ENCODE peak calls at places on chromosomes 13 and 19, in five cellular contexts. J is right atrium auricular region; E is CD4-positive, alpha-beta T cell; A is right cardiac atrium; M is RWPE1. B is an unnamed sample.

GRCh38 chr13:107883561-107884175 is 331.7 kb downstream of the LIG4 start:
- DNase-seq in M (no peak), J (no peak), E (no peak), A (no peak), B (no peak)

GRCh38 chr19:3857449-3858003 is 11.3 kb downstream of the ZFR2 start:
- DNase-seq in M (no peak), J (no peak), A (no peak), E (no peak), B (no peak)

GRCh38 chr19:6056801-6057650 is 53.3 kb downstream of the RFX2 start:
- DNase-seq in E (peak), J (peak), M (peak), A (peak), B (peak)

GRCh38 chr19:4977299-4978174 is 8.6 kb downstream of the KDM4B start:
- DNase-seq in J (no peak), M (peak), A (peak), E (no peak), B (no peak)

GRCh38 chr13:60351326-60351725 is 45.7 kb upstream of the TDRD3 start:
- DNase-seq in M (no peak), E (no peak), A (no peak), J (no peak), B (no peak)

GRCh38 chr13:24680258-24680920 is at the start of gene ATP12A:
- DNase-seq in E (peak), J (no peak), M (peak), A (peak), B (no peak)

GRCh38 chr19:47230122-47230920 is 678 bp downstream of the BBC3 start:
- DNase-seq in A (peak), J (no peak), E (peak), M (peak), B (no peak)

GRCh38 chr19:48444129-48444932 is 1.5 kb upstream of the GRWD1 start:
- DNase-seq in A (peak), J (no peak), E (no peak), M (no peak), B (no peak)

GRCh38 chr13:33213024-33213795 is 72.3 kb downstream of the STARD13 start:
- DNase-seq in J (no peak), E (no peak), M (peak), A (no peak), B (no peak)

GRCh38 chr19:2797280-2797679 is 12.0 kb downstream of the THOP1 start:
- DNase-seq in J (peak), A (peak), M (no peak), E (no peak), B (no peak)

GRCh38 chr13:112867301-112867711 is 101.7 kb upstream of the MCF2L start:
- DNase-seq in M (no peak), J (no peak), A (no peak), E (no peak), B (no peak)

GRCh38 chr13:70723732-70724131 is 615.5 kb upstream of the KLHL1 start:
- DNase-seq in E (no peak), J (no peak), A (no peak), M (no peak), B (no peak)

GRCh38 chr19:38389957-38390924 is 1.7 kb downstream of the SPRED3 start:
- DNase-seq in J (no peak), A (peak), E (no peak), M (no peak), B (no peak)

GRCh38 chr19:38386968-38387549 is 775 bp downstream of the GGN start:
- DNase-seq in M (no peak), A (peak), J (no peak), E (no peak), B (no peak)

GRCh38 chr19:38389101-38389925 is 816 bp downstream of the SPRED3 start:
- DNase-seq in E (no peak), A (peak), M (peak), J (no peak), B (no peak)

GRCh38 chr19:38387550-38388309 is at the start of gene GGN:
- DNase-seq in E (peak), J (peak), M (peak), A (peak), B (peak)

DNA sequence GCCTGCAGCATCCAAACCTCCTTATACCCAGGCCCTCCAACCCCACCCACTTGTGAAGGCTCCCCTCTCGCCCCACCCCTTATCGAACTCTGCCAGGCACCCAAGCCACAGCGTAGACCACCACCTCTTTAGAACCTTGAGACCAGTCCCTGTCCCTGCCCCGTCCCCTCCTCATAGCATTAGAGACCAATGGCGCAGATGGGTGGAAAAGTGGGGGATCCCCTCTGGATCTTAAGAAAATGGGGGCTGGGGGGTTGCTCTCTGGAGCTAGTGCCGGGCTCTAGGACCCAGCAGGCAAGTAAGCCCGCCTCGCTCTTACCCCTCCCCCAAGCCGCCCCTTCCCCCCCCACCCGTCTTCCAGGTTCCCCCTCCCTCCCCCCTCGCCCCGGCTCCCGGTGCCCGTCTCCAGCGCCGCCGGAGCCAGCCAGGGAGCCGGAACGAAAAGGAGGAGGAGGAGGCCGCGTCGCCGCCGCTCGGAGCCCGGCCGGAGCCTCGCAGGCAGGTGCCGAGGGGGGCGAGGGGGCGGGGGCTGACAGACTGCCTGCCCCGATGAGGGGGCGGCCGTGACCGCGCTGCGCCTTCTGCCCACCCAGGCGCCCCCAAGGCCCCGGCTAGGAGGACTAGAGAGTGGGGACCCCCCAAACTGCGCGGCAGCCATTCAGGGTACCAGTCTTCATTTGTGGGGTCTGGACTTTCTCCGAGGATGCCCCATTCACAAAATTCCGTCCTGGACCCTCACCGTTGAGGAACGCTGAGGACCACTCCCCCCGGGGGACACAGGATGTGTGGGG is at the start of gene SPRED3:
- DNase-seq in E (no peak), A (peak), J (no peak), M (peak), B (peak)
- H3K27ac ChIP-seq in E (no peak), A (no peak), J (peak), M (peak), B (peak)

GRCh38 chr13:48043789-48044503 is 6.4 kb downstream of the NUDT15 start:
- DNase-seq in M (no peak), A (no peak), J (no peak), E (no peak), B (no peak)

GRCh38 chr13:48042889-48043288 is 5.4 kb downstream of the NUDT15 start:
- DNase-seq in E (no peak), M (no peak), A (no peak), J (no peak), B (no peak)

GRCh38 chr13:48037346-48038173 is at the start of gene NUDT15:
- DNase-seq in A (peak), M (peak), E (peak), J (peak), B (peak)

GRCh38 chr13:48040059-48040458 is 2.5 kb downstream of the NUDT15 start:
- DNase-seq in M (no peak), A (no peak), J (no peak), E (no peak), B (no peak)

DNA sequence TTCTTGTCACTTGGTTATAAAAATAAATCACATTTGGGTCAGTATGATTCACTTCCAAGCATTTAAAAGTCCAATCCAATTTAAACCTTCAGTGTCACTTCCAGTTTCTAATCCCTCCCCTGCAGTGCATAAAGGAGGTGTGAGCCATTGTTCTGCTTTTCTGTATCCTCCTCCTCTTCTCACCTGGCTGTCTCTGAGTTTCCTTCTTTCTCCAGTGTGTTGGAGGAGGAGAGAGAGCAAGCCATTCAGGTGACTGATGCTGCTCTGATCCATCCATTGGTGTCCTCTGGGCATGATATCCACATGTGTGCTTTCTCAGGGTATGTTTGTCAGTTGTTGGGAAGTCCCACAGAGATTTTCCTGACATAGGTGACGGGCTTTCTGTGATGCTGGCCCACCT is 1.2 kb downstream of the NUDT15 start:
- DNase-seq in J (no peak), M (peak), A (no peak), E (no peak), B (no peak)
- H3K27ac ChIP-seq in J (peak), M (no peak), A (peak), E (peak), B (peak)

GRCh38 chr19:52922841-52923781 is at the start of gene ZNF888:
- DNase-seq in A (peak), J (peak), E (peak), M (peak), B (no peak)
- H3K27ac ChIP-seq in A (peak), J (peak), E (no peak), M (peak), B (no peak)

DNA sequence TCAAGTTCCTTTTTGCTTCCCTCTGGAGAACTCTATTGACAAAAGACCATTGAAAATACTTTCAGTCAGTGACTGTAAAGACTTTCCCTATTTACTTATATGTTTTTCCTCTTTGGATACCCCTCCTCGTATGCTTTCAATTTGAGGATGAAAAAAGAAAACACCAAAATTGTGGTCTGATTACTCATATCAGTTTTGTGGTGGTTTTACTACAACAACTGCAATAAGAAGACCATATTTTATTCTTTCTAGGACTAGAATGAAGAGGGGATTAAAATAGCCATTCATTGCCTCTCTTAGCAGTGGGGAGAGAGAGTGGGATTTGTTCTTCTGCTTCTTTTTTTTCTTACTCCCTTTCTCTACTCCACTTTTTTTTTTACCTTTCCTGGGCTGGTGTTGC is 113.1 kb downstream of the ESD start:
- DNase-seq in E (no peak), A (no peak), M (no peak), J (no peak), B (no peak)
- H3K27ac ChIP-seq in E (no peak), A (no peak), M (no peak), J (no peak), B (no peak)

GRCh38 chr13:40341501-40341900 is 324.9 kb downstream of the FOXO1 start:
- DNase-seq in E (no peak), J (no peak), M (no peak), A (no peak), B (no peak)
- H3K27ac ChIP-seq in E (no peak), J (no peak), M (no peak), A (no peak), B (no peak)

GRCh38 chr13:109336730-109337129 is 449.7 kb downstream of the IRS2 start:
- DNase-seq in J (no peak), M (peak), E (no peak), A (no peak), B (no peak)
- H3K27ac ChIP-seq in J (peak), M (no peak), E (no peak), A (no peak), B (no peak)

GRCh38 chr13:110333837-110334236 is 26.8 kb downstream of the COL4A2 start:
- DNase-seq in M (no peak), E (no peak), J (no peak), A (no peak), B (no peak)
- H3K27ac ChIP-seq in M (no peak), E (no peak), J (no peak), A (no peak), B (no peak)

DNA sequence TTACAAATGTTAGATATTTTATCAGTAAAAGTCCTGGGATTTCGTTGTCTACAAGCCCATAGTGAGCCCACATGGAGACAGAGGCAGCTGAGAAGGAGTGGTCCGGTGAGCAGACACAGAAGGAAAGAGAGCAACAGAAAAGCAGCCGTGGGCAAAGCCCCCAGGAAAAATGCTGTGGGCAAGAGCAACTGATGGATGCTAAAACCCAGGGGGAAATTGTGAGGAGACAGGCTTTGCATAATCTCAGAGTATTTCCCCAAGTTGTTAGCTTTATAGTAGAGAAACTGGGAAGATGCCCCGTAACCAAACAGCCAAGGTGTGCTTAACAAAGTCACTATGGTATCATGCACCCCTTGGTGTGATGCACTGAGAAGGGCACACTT is 35.1 kb downstream of the GJA3 start:
- DNase-seq in J (no peak), E (no peak), A (no peak), M (no peak), B (no peak)
- H3K27ac ChIP-seq in J (peak), E (no peak), A (peak), M (peak), B (peak)

DNA sequence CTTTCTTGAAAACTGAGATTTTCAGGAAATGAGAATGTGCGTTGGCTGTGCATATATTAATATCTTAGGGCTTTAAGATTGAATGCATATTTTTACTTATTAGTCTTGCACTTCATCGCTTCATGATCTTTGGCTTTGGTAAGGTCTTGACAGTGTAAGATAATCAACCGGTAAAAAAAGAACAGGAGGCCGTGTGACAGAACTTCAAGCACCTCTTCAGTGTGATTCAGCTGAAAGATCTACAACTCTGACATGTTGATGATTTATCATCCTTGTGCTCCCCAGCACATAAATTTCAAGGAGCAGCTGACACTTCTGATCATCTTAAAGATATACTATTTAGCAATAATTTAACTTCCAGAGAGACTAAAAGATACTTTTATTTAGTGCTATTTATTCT is 195.1 kb downstream of the HS6ST3 start:
- DNase-seq in M (no peak), J (no peak), A (no peak), E (no peak), B (no peak)
- H3K27ac ChIP-seq in M (no peak), J (no peak), A (no peak), E (no peak), B (no peak)

B was measured in caudate nucleus.